ENCODE peak calls at places on chromosomes 2 and 18, in ten cellular contexts. L is GM06990, A is progenitor cell of endocrine pancreas, O is cardiac muscle cell, F is choroid plexus epithelial cell, E is RWPE1, V is osteocyte, T is breast epithelium, Q is GM12878, G is GM12865. H is an unnamed sample.

GRCh38 chr18:64311859-64312258 is 163.0 kb upstream of the LINC00305 start:
- DNase-seq in F (no peak), V (no peak), G (no peak), T (no peak), Q (no peak), A (no peak), L (no peak), O (no peak), E (no peak), H (no peak)

GRCh38 chr2:50575232-50575631 is 456.7 kb downstream of the NRXN1 start:
- DNase-seq in T (no peak), A (no peak), V (no peak), F (no peak), L (no peak), G (no peak), E (no peak), Q (no peak), O (no peak), H (no peak)

GRCh38 chr2:133130548-133131246 is 437.6 kb downstream of the NCKAP5 start:
- DNase-seq in Q (no peak), V (no peak), O (no peak), L (no peak), F (no peak), E (no peak), T (no peak), G (no peak), A (no peak), H (no peak)

GRCh38 chr18:13379930-13380665 is 161.5 kb downstream of the LDLRAD4 start:
- DNase-seq in T (no peak), O (no peak), V (peak; percentile 64), Q (no peak), L (no peak), F (peak; percentile 33), E (no peak), A (no peak), G (no peak), H (no peak)

GRCh38 chr2:13652531-13653313 is 936.0 kb downstream of the TRIB2 start:
- DNase-seq in T (no peak), Q (no peak), G (peak; percentile 49), A (no peak), O (no peak), V (no peak), L (no peak), F (peak; percentile 59), E (peak; percentile 56), H (no peak)

GRCh38 chr18:37705016-37705415 is 139.4 kb upstream of the CELF4 start:
- DNase-seq in Q (no peak), A (no peak), G (no peak), V (no peak), O (no peak), T (no peak), L (no peak), E (no peak), F (no peak), H (no peak)

GRCh38 chr2:54595999-54596903 is 127.2 kb upstream of the EML6 start:
- DNase-seq in T (no peak), E (no peak), L (no peak), Q (no peak), A (no peak), V (no peak), G (no peak), F (no peak), O (no peak), H (no peak)

GRCh38 chr2:154698238-154698788 is at the start of gene KCNJ3:
- DNase-seq in Q (no peak), V (no peak), T (no peak), G (no peak), E (no peak), O (no peak), L (no peak), F (no peak), A (no peak), H (no peak)

GRCh38 chr2:109217362-109218086 is 88.5 kb downstream of the SH3RF3 start:
- DNase-seq in G (peak; percentile 77), V (no peak), O (peak; percentile 55), T (no peak), A (no peak), L (no peak), Q (no peak), F (peak; percentile 94), E (no peak), H (no peak)

GRCh38 chr2:102872388-102872787 is 110.6 kb downstream of the TMEM182 start:
- DNase-seq in F (peak; percentile 4), E (no peak), G (no peak), Q (no peak), L (no peak), T (no peak), A (no peak), O (no peak), V (no peak), H (no peak)
- TF ChIP-seq CTCF in F (no peak), E (no peak), G (no peak), Q (no peak), L (peak; percentile 13), T (no peak), A (peak; percentile 34), O (no peak), V (peak; percentile 22), H (no peak)

GRCh38 chr18:76803413-76803812 is 18.9 kb upstream of the ZNF236 start:
- DNase-seq in Q (no peak), F (no peak), G (no peak), V (no peak), T (no peak), L (no peak), A (no peak), O (no peak), E (no peak), H (no peak)

GRCh38 chr18:76803814-76804213 is 18.5 kb upstream of the ZNF236 start:
- DNase-seq in A (peak; percentile 24), V (no peak), Q (peak; percentile 51), E (peak; percentile 68), G (peak; percentile 69), T (peak; percentile 63), F (peak; percentile 68), L (no peak), O (peak; percentile 65), H (no peak)

GRCh38 chr18:76806301-76806700 is 16.1 kb upstream of the ZNF236 start:
- DNase-seq in T (no peak), L (no peak), V (no peak), Q (no peak), E (peak; percentile 87), A (no peak), O (no peak), F (no peak), G (no peak), H (no peak)

GRCh38 chr18:76808561-76808960 is 13.8 kb upstream of the ZNF236 start:
- DNase-seq in L (no peak), G (no peak), V (no peak), A (no peak), Q (no peak), O (no peak), T (no peak), E (no peak), F (no peak), H (no peak)

DNA sequence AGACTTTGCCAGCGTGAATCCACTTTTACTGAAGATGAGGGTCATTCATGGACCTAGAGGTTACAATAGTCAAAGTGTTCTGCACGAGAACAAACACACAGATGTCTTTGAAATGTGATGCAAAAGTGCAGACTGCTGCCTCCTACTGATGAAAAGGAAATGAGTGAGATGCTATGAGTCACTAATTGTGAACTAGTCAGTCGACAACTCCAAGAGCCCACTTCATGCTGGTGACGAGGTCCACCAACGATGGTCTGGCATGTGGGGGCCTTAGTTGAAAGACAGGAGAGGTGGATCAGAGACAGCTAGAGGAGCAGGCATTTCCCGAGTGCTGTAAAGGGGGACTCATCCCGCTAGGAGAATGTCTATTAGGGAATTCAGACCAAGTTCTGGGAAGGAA is 17.1 kb upstream of the ZNF236 start:
- DNase-seq in V (no peak), T (no peak), F (peak; percentile 59), G (no peak), E (no peak), A (no peak), L (no peak), Q (no peak), O (peak; percentile 32), H (no peak)
- TF ChIP-seq CTCF in V (peak; percentile 30), T (no peak), F (peak; percentile 51), G (no peak), E (no peak), A (no peak), L (no peak), Q (no peak), O (peak; percentile 29), H (no peak)

GRCh38 chr2:237306083-237306786 is 107.7 kb downstream of the COL6A3 start:
- DNase-seq in L (no peak), E (no peak), F (peak; percentile 93), T (no peak), O (no peak), V (no peak), Q (no peak), A (no peak), G (no peak), H (no peak)

GRCh38 chr2:237309011-237309410 is 105.0 kb downstream of the COL6A3 start:
- DNase-seq in G (no peak), V (no peak), L (no peak), E (no peak), T (no peak), O (peak; percentile 52), A (no peak), F (peak; percentile 67), Q (no peak), H (no peak)

GRCh38 chr2:237305579-237305978 is 108.4 kb downstream of the COL6A3 start:
- DNase-seq in O (no peak), Q (no peak), L (no peak), A (no peak), V (no peak), G (no peak), E (no peak), T (no peak), F (no peak), H (no peak)

GRCh38 chr2:237306787-237307170 is 107.2 kb downstream of the COL6A3 start:
- DNase-seq in T (no peak), V (no peak), A (no peak), L (no peak), O (no peak), Q (no peak), G (no peak), E (no peak), F (no peak), H (no peak)

GRCh38 chr2:237307495-237307894 is 106.5 kb downstream of the COL6A3 start:
- DNase-seq in G (no peak), O (no peak), A (no peak), Q (no peak), L (no peak), E (no peak), V (no peak), F (no peak), T (no peak), H (no peak)
- TF ChIP-seq CTCF in G (no peak), O (no peak), A (no peak), Q (no peak), L (no peak), E (no peak), V (no peak), F (no peak), T (no peak), H (no peak)

DNA sequence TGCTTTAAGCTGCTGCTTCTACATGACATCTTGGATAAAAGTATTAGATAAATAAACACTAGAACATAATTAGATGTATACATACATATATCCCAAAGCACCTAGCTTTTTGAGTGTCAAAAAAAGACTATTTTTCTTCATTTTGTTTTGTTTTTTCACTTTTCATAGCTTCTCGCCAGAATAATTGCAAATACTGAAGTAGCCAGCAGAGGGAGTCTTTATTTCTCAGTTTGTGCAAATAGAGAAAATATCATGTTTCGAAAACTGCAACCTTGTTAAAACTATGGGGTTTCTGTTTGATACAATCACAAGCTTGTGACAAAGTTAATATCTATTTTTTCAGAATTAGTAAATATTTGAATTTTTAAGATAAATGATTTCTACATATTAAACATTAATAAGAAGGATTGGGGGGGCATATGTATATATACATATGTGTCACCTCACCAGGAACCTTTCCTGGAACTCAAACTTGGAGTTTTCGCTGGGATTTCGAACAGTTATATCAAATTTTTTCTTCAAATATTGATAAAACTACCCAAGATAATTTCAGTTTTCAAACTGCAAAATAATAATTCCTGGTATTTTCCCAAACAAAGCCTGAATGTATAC is 61.0 kb downstream of the GRB14 start:
- DNase-seq in O (peak; percentile 48), L (no peak), T (no peak), E (peak; percentile 18), Q (no peak), G (peak; percentile 5), A (no peak), V (no peak), F (peak; percentile 66), H (no peak)
- TF ChIP-seq CTCF in O (peak; percentile 72), L (peak; percentile 70), T (peak; percentile 42), E (peak; percentile 82), Q (peak; percentile 45), G (peak; percentile 54), A (peak; percentile 90), V (peak; percentile 82), F (peak; percentile 67), H (no peak)